ENCODE peak calls at places on chromosome 12, in six cellular contexts. E is left lung, L is tibial artery, N is hepatocyte, M is HL-60, J is astrocyte. I is an unnamed sample.
A peak's percentile ranks its signal among the peaks of the same experiment; 100 is the strongest.

GRCh38 chr12:54736549-54736948 is 88.4 kb upstream of the DCD start:
- DNase-seq in E (no peak), L (no peak), N (no peak), M (no peak), J (no peak), I (no peak)

GRCh38 chr12:55675671-55676070 is 32.0 kb downstream of the ITGA7 start:
- DNase-seq in E (no peak), L (no peak), N (no peak), M (no peak), J (no peak), I (no peak)

GRCh38 chr12:84911331-84912190 is 1.0 kb downstream of the SLC6A15 start:
- DNase-seq in E (no peak), L (peak; percentile 35), N (peak; percentile 72), M (no peak), J (peak; percentile 69), I (peak; percentile 89)

GRCh38 chr12:109115758-109116610 is at the start of gene ACACB:
- DNase-seq in E (no peak), L (peak; percentile 65), N (peak; percentile 60), M (no peak), J (no peak), I (no peak)

GRCh38 chr12:54475542-54475941 is 2.1 kb upstream of the GTSF1 start:
- DNase-seq in E (no peak), L (no peak), N (no peak), M (no peak), J (no peak), I (no peak)

GRCh38 chr12:26120561-26121274 is 4.1 kb downstream of the BHLHE41 start:
- DNase-seq in E (no peak), L (no peak), N (no peak), M (no peak), J (peak; percentile 47), I (no peak)

GRCh38 chr12:77855548-77855947 is 24.9 kb downstream of the NAV3 start:
- DNase-seq in E (no peak), L (no peak), N (no peak), M (no peak), J (peak; percentile 13), I (no peak)

GRCh38 chr12:80107221-80107620 is 7.9 kb downstream of the OTOGL start:
- DNase-seq in E (no peak), L (no peak), N (no peak), M (no peak), J (peak; percentile 75), I (no peak)

GRCh38 chr12:78120866-78121590 is 290.3 kb downstream of the NAV3 start:
- DNase-seq in E (no peak), L (no peak), N (no peak), M (peak; percentile 5), J (no peak), I (peak; percentile 17)

GRCh38 chr12:110582286-110583136 is 607 bp downstream of the PPTC7 start:
- DNase-seq in E (peak; percentile 95), L (peak; percentile 67), N (peak; percentile 69), M (peak; percentile 50), J (no peak), I (no peak)

GRCh38 chr12:22228022-22228875 is 106.3 kb downstream of the ST8SIA1 start:
- DNase-seq in E (no peak), L (no peak), N (no peak), M (no peak), J (peak; percentile 81), I (peak; percentile 27)

GRCh38 chr12:40375076-40375475 is 150.3 kb downstream of the LRRK2 start:
- DNase-seq in E (no peak), L (no peak), N (no peak), M (no peak), J (no peak), I (no peak)

GRCh38 chr12:49230176-49230575 is 34.7 kb upstream of the TUBA1C start:
- DNase-seq in E (no peak), L (no peak), N (no peak), M (no peak), J (no peak), I (no peak)

GRCh38 chr12:3152892-3153291 is 75.7 kb downstream of the TSPAN9 start:
- DNase-seq in E (no peak), L (no peak), N (no peak), M (no peak), J (no peak), I (no peak)

GRCh38 chr12:6273209-6273928 is 37.1 kb upstream of the PLEKHG6 start:
- DNase-seq in E (peak; percentile 58), L (no peak), N (no peak), M (no peak), J (no peak), I (no peak)

GRCh38 chr12:132524405-132524804 is 34.5 kb downstream of the FBRSL1 start:
- DNase-seq in E (no peak), L (no peak), N (peak; percentile 68), M (no peak), J (peak; percentile 45), I (peak; percentile 61)

GRCh38 chr12:81450920-81451739 is 308.0 kb downstream of the PPFIA2 start:
- DNase-seq in E (no peak), L (no peak), N (peak; percentile 83), M (peak; percentile 17), J (peak; percentile 64), I (peak; percentile 79)

GRCh38 chr12:69052613-69053408 is 119.8 kb upstream of the CPM start:
- DNase-seq in E (no peak), L (no peak), N (peak; percentile 52), M (no peak), J (peak; percentile 91), I (peak; percentile 82)

GRCh38 chr12:114013601-114014345 is 47.6 kb upstream of the RBM19 start:
- DNase-seq in E (no peak), L (no peak), N (peak; percentile 74), M (no peak), J (no peak), I (no peak)

DNA sequence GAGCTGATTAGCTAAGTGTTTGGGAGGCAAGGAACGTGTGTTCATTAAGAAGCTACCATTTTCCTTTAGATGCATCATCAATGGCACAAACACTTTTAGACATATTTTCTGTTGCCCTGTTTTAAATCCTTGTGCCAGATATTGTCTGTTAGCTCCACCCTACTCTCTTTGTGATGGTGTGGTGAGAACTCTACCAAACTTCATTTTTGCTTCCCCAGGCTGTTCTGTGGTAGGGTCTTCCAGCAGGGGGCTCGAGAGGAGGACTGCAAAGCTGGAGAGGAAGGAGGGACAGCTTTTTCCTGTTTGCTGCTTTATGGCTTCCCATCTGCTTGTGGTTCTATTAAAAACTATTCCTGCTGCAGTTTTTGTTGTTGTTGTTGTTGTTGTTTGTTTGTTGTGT is 23.8 kb upstream of the STRAP start:
- DNase-seq in E (no peak), L (no peak), N (no peak), M (no peak), J (no peak), I (no peak)
- TF ChIP-seq CTCF in E (no peak), L (no peak), N (no peak), M (no peak), J (no peak), I (peak; percentile 46)

GRCh38 chr12:90106568-90106967 is 397.9 kb upstream of the ATP2B1 start:
- DNase-seq in E (no peak), L (no peak), N (no peak), M (no peak), J (no peak), I (no peak)

GRCh38 chr12:90098132-90098779 is 389.6 kb upstream of the ATP2B1 start:
- DNase-seq in E (no peak), L (no peak), N (no peak), M (no peak), J (peak; percentile 15), I (no peak)

GRCh38 chr12:90100619-90101018 is 392.0 kb upstream of the ATP2B1 start:
- DNase-seq in E (no peak), L (no peak), N (no peak), M (no peak), J (no peak), I (no peak)

GRCh38 chr12:90099288-90099687 is 390.6 kb upstream of the ATP2B1 start:
- DNase-seq in E (no peak), L (no peak), N (no peak), M (no peak), J (peak; percentile 30), I (no peak)

DNA sequence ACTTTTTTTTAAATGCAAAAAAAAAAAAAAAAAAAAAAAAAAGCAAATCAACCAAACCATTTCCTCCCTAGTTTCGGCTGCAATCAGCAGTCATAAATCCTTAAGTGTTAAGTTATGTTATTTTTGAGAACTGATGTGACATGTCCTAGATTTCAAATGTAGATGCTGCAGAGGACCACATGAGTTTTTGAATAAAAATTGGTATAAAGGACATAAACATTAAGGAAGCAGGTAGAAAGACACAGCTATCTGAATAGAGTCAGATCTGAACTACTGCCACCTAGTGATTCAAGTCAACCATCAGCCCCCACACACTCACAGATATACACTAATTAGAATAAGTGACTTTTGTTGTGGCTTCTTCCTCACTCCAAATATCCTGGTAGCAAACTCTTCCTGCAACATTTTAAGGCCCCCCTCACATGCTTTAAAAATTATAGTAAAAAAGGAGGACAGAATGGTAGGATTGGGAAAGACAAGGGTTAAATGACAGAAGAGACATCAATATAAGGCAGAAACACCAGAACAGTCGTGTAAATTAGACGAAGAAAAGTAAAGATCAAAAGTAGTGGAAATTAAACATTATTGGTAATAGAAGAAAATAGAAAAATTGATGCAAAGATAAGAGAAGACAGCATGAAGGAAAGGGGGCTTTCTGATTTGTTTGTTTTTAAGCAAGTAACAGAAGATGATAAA is 394.5 kb upstream of the ATP2B1 start:
- DNase-seq in E (no peak), L (no peak), N (peak; percentile 45), M (no peak), J (peak; percentile 26), I (peak; percentile 38)
- H3K27me3 ChIP-seq in E (no peaks in the 10 kb centered on the region), L (no peaks in the 10 kb centered on the region), N (no peaks in the 10 kb centered on the region), M (no peaks in the 10 kb centered on the region), J (no peaks in the 10 kb centered on the region), I (no peaks in the 10 kb centered on the region)

DNA sequence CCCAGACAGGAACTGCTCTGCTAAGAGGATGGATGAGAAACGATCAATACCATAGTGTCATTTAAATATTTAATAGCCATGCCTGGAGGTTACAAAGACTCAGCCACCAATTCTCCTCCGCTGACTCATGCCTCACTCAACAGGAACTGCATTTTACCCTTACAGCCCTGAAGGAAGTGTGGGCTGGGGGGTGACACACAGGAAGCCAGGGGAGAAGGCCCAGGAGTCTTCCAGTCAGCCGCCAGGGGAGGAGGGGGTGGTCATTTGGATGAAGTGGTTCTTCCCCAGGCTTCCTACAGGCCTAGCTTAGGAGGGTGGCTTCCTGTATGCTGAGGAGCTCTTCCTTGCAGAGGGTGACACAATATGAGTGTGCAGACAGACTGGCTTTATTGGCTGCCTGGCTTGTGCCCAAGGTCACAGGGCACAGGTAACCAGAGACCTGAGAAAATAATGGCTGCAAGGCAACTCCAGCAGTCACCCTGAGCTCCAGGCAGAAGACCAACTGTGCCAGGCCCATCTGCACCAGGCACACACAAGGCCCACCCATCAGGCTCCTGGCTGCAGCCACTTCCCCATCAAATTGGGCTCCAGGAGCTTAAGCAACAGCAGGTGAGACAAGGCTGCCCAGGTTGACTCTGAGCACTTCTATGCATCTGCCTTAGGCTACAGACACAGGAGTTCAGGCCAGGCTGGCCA is 30.6 kb upstream of the RPLP0 start:
- DNase-seq in E (peak; percentile 76), L (no peak), N (peak; percentile 78), M (peak; percentile 87), J (peak; percentile 97), I (peak; percentile 94)
- TF ChIP-seq CTCF in E (peak; percentile 43), L (peak; percentile 13), N (no peak), M (no peak), J (no peak), I (peak; percentile 58)

DNA sequence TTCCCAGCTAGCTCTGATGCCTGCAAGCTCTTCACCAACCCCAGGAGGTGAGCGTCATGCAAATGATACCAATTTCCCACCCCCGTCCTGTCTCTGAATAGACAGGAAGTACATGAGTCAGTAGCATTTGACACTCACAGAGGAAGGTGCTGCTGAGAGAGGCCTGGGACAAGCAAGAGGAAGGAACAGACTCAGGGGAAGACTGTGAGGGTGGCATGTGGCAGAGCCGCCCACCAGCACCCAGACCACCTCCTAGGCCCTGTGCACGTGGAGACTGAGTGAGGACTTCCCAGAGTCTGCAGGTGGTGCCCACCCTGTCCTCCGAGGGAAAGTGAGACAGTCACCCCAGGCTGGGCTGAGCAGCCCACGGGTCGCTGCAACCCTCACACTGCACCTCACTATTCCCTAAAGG is 199.5 kb upstream of the SFSWAP start:
- DNase-seq in E (no peak), L (no peak), N (no peak), M (peak; percentile 15), J (peak; percentile 2), I (peak; percentile 49)
- H3K27me3 ChIP-seq in E (no peaks in the 10 kb centered on the region), L (peaks cover 3% of the 10 kb centered on the region), N (peaks cover 18% of the 10 kb centered on the region), M (no peaks in the 10 kb centered on the region), J (no peaks in the 10 kb centered on the region), I (no peaks in the 10 kb centered on the region)

I was measured in brain microvascular endothelial cell.